ENCODE peak calls at places on chromosomes 1 and 21, in four cellular contexts. One of them, this sample, is unnamed. For H3K36me3, the result is how much of the 10 kb centered on the place peaks cover.

GRCh38 chr1:162230096-162230495 is 146.6 kb downstream of the SPATA46 start:
- DNase-seq in ovary: no peak
- DNase-seq in IMR-90: no peak
- DNase-seq in body of pancreas: peak
- DNase-seq in this sample: peak

GRCh38 chr1:175742790-175743459 is 470 bp downstream of the TNR start:
- DNase-seq in body of pancreas: peak
- DNase-seq in IMR-90: peak
- DNase-seq in ovary: no peak
- DNase-seq in this sample: peak

GRCh38 chr1:116544588-116545358 is 26.1 kb downstream of the CD58 start:
- DNase-seq in IMR-90: no peak
- DNase-seq in ovary: no peak
- DNase-seq in body of pancreas: no peak
- DNase-seq in this sample: peak

GRCh38 chr1:119655160-119655559 is 7.1 kb upstream of the ZNF697 start:
- DNase-seq in IMR-90: peak
- DNase-seq in ovary: no peak
- DNase-seq in body of pancreas: no peak
- DNase-seq in this sample: no peak

GRCh38 chr21:38170283-38170682 is 86.5 kb upstream of the KCNJ15 start:
- DNase-seq in IMR-90: peak
- DNase-seq in ovary: no peak
- DNase-seq in body of pancreas: no peak
- DNase-seq in this sample: peak

GRCh38 chr1:213570487-213570886 is 417.3 kb upstream of the PROX1 start:
- DNase-seq in ovary: no peak
- DNase-seq in IMR-90: no peak
- DNase-seq in body of pancreas: no peak
- DNase-seq in this sample: no peak

GRCh38 chr1:37513795-37514349 is 694 bp downstream of the MEAF6 start:
- DNase-seq in IMR-90: no peak
- DNase-seq in body of pancreas: peak
- DNase-seq in ovary: peak
- DNase-seq in this sample: peak

GRCh38 chr1:4681026-4681425 is 26.6 kb downstream of the AJAP1 start:
- DNase-seq in ovary: no peak
- DNase-seq in body of pancreas: no peak
- DNase-seq in IMR-90: no peak
- DNase-seq in this sample: no peak

GRCh38 chr1:11412166-11412565 is 66.8 kb upstream of the DISP3 start:
- DNase-seq in ovary: no peak
- DNase-seq in IMR-90: no peak
- DNase-seq in body of pancreas: no peak
- DNase-seq in this sample: no peak

GRCh38 chr21:44911384-44912157 is 9.1 kb downstream of the ITGB2 start:
- DNase-seq in body of pancreas: peak
- DNase-seq in ovary: peak
- DNase-seq in IMR-90: no peak
- DNase-seq in this sample: peak

DNA sequence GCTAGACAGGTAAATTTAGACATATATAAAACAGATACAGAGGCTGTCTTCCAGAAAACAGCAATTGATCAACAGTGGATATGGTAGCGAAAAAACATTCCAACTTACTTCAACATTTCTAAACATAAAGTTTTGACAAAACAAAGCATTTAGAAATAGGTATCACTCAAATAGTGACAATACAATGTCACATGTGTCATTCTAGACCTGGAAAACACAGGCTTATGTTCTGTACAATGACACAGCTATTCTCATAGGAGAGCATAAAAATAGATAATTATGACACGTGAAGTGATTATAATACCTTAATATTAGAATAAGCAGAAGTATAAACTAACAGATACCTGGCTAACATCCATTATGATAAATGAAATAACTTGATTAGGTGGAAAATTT is 8.0 kb upstream of the DCAF6 start:
- DNase-seq in ovary: no peak
- DNase-seq in IMR-90: no peak
- DNase-seq in body of pancreas: no peak
- DNase-seq in this sample: no peak
- H3K4me3 ChIP-seq in ovary: no peak
- H3K4me3 ChIP-seq in IMR-90: no peak
- H3K4me3 ChIP-seq in body of pancreas: no peak
- H3K4me3 ChIP-seq in this sample: no peak

GRCh38 chr1:14567056-14567455 is 31.4 kb upstream of the KAZN start:
- DNase-seq in ovary: no peak
- DNase-seq in IMR-90: no peak
- DNase-seq in body of pancreas: no peak
- DNase-seq in this sample: peak
- TF ChIP-seq CTCF in ovary: no peak
- TF ChIP-seq CTCF in IMR-90: no peak
- TF ChIP-seq CTCF in body of pancreas: no peak
- TF ChIP-seq CTCF in this sample: no peak

DNA sequence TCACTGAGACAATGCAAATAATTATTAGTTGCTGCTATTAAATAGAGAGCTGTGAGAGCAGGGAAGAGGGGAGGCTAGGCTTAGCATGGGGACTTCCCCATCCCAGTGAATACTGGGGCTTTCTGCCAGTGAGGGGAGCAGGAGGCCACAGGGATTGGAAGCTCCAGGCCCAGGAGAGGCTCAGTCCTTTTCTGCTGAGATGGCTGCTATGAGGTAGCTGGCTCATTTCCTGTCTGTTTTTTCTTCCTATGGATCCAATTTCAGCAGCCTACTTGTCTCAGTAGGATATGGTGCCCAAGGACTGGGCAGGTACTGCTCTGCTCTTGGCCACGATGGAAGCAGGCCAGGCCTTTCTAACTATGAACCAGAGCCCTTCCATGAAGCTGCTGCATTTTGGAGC is 10.0 kb downstream of the STMN1 start:
- DNase-seq in IMR-90: peak
- DNase-seq in ovary: no peak
- DNase-seq in body of pancreas: no peak
- DNase-seq in this sample: peak
- H3K36me3 ChIP-seq in IMR-90: under half
- H3K36me3 ChIP-seq in ovary: under half
- H3K36me3 ChIP-seq in body of pancreas: under half
- H3K36me3 ChIP-seq in this sample: under half

GRCh38 chr1:31505884-31506497 is 70.3 kb upstream of the TINAGL1 start:
- DNase-seq in body of pancreas: no peak
- DNase-seq in IMR-90: peak
- DNase-seq in ovary: no peak
- DNase-seq in this sample: peak
- H3K4me3 ChIP-seq in body of pancreas: no peak
- H3K4me3 ChIP-seq in IMR-90: no peak
- H3K4me3 ChIP-seq in ovary: no peak
- H3K4me3 ChIP-seq in this sample: no peak

GRCh38 chr1:203083463-203083921 is 2.3 kb downstream of the MYOG start:
- DNase-seq in ovary: no peak
- DNase-seq in IMR-90: no peak
- DNase-seq in body of pancreas: no peak
- DNase-seq in this sample: no peak
- TF ChIP-seq CTCF in ovary: no peak
- TF ChIP-seq CTCF in IMR-90: no peak
- TF ChIP-seq CTCF in body of pancreas: no peak
- TF ChIP-seq CTCF in this sample: no peak

GRCh38 chr1:226656201-226656600 is 82.9 kb downstream of the ITPKB start:
- DNase-seq in ovary: no peak
- DNase-seq in body of pancreas: peak
- DNase-seq in IMR-90: no peak
- DNase-seq in this sample: no peak
- H3K36me3 ChIP-seq in ovary: under half
- H3K36me3 ChIP-seq in body of pancreas: under half
- H3K36me3 ChIP-seq in IMR-90: under half
- H3K36me3 ChIP-seq in this sample: under half

GRCh38 chr1:18109058-18109755 is 1.6 kb downstream of the IGSF21 start:
- DNase-seq in IMR-90: no peak
- DNase-seq in ovary: no peak
- DNase-seq in body of pancreas: no peak
- DNase-seq in this sample: no peak
- H3K4me3 ChIP-seq in IMR-90: no peak
- H3K4me3 ChIP-seq in ovary: no peak
- H3K4me3 ChIP-seq in body of pancreas: no peak
- H3K4me3 ChIP-seq in this sample: no peak

GRCh38 chr1:193190096-193190744 is 3.8 kb upstream of the B3GALT2 start:
- DNase-seq in ovary: no peak
- DNase-seq in IMR-90: peak
- DNase-seq in body of pancreas: no peak
- DNase-seq in this sample: peak
- TF ChIP-seq CTCF in ovary: peak
- TF ChIP-seq CTCF in IMR-90: peak
- TF ChIP-seq CTCF in body of pancreas: peak
- TF ChIP-seq CTCF in this sample: peak

GRCh38 chr21:36403713-36404112 is 18.5 kb downstream of the CHAF1B start:
- DNase-seq in ovary: no peak
- DNase-seq in body of pancreas: no peak
- DNase-seq in IMR-90: no peak
- DNase-seq in this sample: no peak

GRCh38 chr21:36400719-36401118 is 15.5 kb downstream of the CHAF1B start:
- DNase-seq in IMR-90: no peak
- DNase-seq in ovary: no peak
- DNase-seq in body of pancreas: no peak
- DNase-seq in this sample: no peak

GRCh38 chr21:36396971-36397370 is 11.8 kb downstream of the CHAF1B start:
- DNase-seq in ovary: no peak
- DNase-seq in IMR-90: no peak
- DNase-seq in body of pancreas: no peak
- DNase-seq in this sample: no peak

GRCh38 chr21:36397606-36398005 is 12.4 kb downstream of the CHAF1B start:
- DNase-seq in IMR-90: no peak
- DNase-seq in ovary: no peak
- DNase-seq in body of pancreas: no peak
- DNase-seq in this sample: no peak

DNA sequence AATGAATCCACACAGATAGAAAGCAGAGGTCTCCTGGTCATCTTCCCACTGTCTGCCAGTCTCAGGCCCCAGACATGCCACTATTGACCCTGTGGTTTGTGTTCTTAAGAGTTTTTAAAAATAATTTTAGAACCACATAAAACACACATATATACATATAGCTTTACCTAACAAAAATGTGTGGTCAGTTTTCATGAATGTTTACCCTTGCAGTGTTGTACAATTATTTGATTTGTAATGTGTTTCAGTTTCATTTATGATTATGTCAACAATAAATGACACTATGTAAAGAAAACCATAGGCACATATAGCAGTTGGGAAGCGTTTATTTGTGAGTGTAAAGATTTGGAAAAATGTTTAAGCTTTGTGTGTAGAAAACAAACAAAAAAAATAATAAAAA is 17.1 kb downstream of the CHAF1B start:
- DNase-seq in IMR-90: no peak
- DNase-seq in body of pancreas: no peak
- DNase-seq in ovary: no peak
- DNase-seq in this sample: no peak
- H3K36me3 ChIP-seq in IMR-90: under half
- H3K36me3 ChIP-seq in body of pancreas: under half
- H3K36me3 ChIP-seq in ovary: under half
- H3K36me3 ChIP-seq in this sample: under half

DNA sequence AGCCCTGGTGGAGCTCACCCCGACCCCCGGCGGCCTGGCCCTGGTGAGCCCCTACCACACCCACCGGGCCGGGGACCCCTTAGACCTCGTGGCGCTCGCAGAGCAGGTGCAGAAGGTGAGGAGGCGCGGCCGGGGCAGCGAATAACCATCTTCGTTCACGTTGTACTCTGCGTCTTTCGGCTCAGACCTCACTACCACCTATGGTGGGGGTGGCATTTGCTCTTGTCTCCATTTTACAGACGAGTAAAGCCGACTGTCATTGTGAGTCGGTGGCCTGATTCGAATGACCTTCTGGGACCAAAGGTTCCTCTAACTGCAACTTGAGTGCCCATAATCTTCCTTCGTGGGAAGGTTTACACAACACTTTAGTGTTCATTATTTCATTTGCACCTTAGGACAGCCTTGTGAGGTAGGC is 468 bp downstream of the C1orf50 start:
- DNase-seq in body of pancreas: no peak
- DNase-seq in IMR-90: no peak
- DNase-seq in ovary: no peak
- DNase-seq in this sample: no peak
- H3K4me3 ChIP-seq in body of pancreas: peak
- H3K4me3 ChIP-seq in IMR-90: peak
- H3K4me3 ChIP-seq in ovary: peak
- H3K4me3 ChIP-seq in this sample: peak

This sample was measured in bronchial epithelial cell.